ENCODE peak calls at places on chromosomes 16 and 17, in five cellular contexts. T is trophoblast cell, S is mesenchymal stem cell, Q is neuronal stem cell, G is H1. N is an unnamed sample.

GRCh38 chr16:70331588-70332358 is 14.9 kb upstream of the DDX19A start:
- DNase-seq in G (no peak), Q (no peak), S (peak; percentile 16), T (peak; percentile 28), N (peak; percentile 37)

GRCh38 chr17:14205992-14206461 is 30.6 kb downstream of the CDRT15 start:
- DNase-seq in G (no peak), S (no peak), Q (no peak), T (no peak), N (peak; percentile 34)

GRCh38 chr17:55219939-55220338 is 44.8 kb upstream of the HLF start:
- DNase-seq in Q (no peak), T (no peak), G (no peak), S (no peak), N (no peak)

GRCh38 chr16:28823291-28823718 is 506 bp downstream of the ATXN2L start:
- DNase-seq in G (no peak), T (no peak), S (no peak), Q (no peak), N (no peak)

GRCh38 chr17:30530346-30531025 is 53.3 kb downstream of the GOSR1 start:
- DNase-seq in T (peak; percentile 68), S (peak; percentile 28), Q (no peak), G (no peak), N (no peak)

GRCh38 chr17:81731271-81731670 is 19.2 kb downstream of the SLC25A10 start:
- DNase-seq in Q (no peak), G (no peak), S (peak; percentile 52), T (peak; percentile 97), N (no peak)

GRCh38 chr16:27225536-27226360 is 22.4 kb downstream of the KDM8 start:
- DNase-seq in T (no peak), S (no peak), Q (no peak), G (no peak), N (no peak)

GRCh38 chr16:68839831-68840230 is 3.5 kb upstream of the TANGO6 start:
- DNase-seq in S (no peak), G (no peak), T (no peak), Q (no peak), N (no peak)

GRCh38 chr17:36755586-36755985 is 154.2 kb downstream of the MRM1 start:
- DNase-seq in Q (no peak), T (peak; percentile 21), S (no peak), G (peak; percentile 83), N (peak; percentile 87)

GRCh38 chr17:62757518-62757951 is 50.6 kb downstream of the MARCHF10 start:
- DNase-seq in G (no peak), S (peak; percentile 35), T (no peak), Q (no peak), N (peak; percentile 28)

GRCh38 chr17:81991684-81992513 is 14.5 kb downstream of the ASPSCR1 start:
- DNase-seq in T (peak; percentile 92), S (peak; percentile 59), Q (peak; percentile 20), G (no peak), N (peak; percentile 76)

GRCh38 chr17:7327056-7327455 is 2.1 kb downstream of the NEURL4 start:
- DNase-seq in Q (no peak), T (no peak), S (no peak), G (no peak), N (no peak)

GRCh38 chr17:79809530-79810137 is 12.8 kb upstream of the CBX8 start:
- DNase-seq in G (peak; percentile 62), S (no peak), Q (no peak), T (no peak), N (peak; percentile 62)

GRCh38 chr16:65767125-65767524 is 599.4 kb upstream of the CDH5 start:
- DNase-seq in T (no peak), S (no peak), G (no peak), Q (peak; percentile 31), N (no peak)

GRCh38 chr16:82880361-82880760 is 253.6 kb downstream of the CDH13 start:
- DNase-seq in Q (no peak), T (no peak), S (no peak), G (no peak), N (no peak)

GRCh38 chr17:21279198-21279535 is 5.3 kb upstream of the MAP2K3 start:
- DNase-seq in Q (no peak), S (no peak), G (no peak), T (no peak), N (no peak)

GRCh38 chr16:2523801-2524231 is 3.6 kb downstream of the AMDHD2 start:
- DNase-seq in S (no peak), Q (no peak), G (no peak), T (no peak), N (peak; percentile 21)

GRCh38 chr17:31002047-31002446 is 31.2 kb downstream of the RNF135 start:
- DNase-seq in Q (no peak), G (no peak), S (no peak), T (no peak), N (no peak)

GRCh38 chr17:50059759-50060273 is 3.9 kb downstream of the ITGA3 start:
- DNase-seq in G (no peak), Q (no peak), S (peak; percentile 77), T (no peak), N (no peak)

GRCh38 chr16:53523126-53523804 is 20.3 kb upstream of the AKTIP start:
- DNase-seq in T (peak; percentile 4), G (no peak), S (no peak), Q (no peak), N (no peak)

GRCh38 chr17:82544431-82545070 is 25.0 kb downstream of the FOXK2 start:
- DNase-seq in G (no peak), T (no peak), S (no peak), Q (no peak), N (no peak)

GRCh38 chr16:77599793-77600415 is 122.4 kb upstream of the NUDT7 start:
- DNase-seq in T (peak; percentile 86), G (no peak), Q (no peak), S (peak; percentile 56), N (no peak)

GRCh38 chr16:81265658-81266451 is 27.4 kb downstream of the BCO1 start:
- DNase-seq in Q (no peak), G (no peak), T (no peak), S (no peak), N (no peak)

GRCh38 chr17:39553326-39553945 is 54.3 kb downstream of the NEUROD2 start:
- DNase-seq in S (no peak), T (no peak), G (no peak), Q (no peak), N (no peak)

GRCh38 chr17:65850486-65850885 is 289.0 kb upstream of the AXIN2 start:
- DNase-seq in S (no peak), G (no peak), Q (no peak), T (peak; percentile 34), N (no peak)

GRCh38 chr17:50344712-50345380 is 1.1 kb upstream of the XYLT2 start:
- DNase-seq in S (no peak), Q (no peak), T (no peak), G (no peak), N (peak; percentile 39)

GRCh38 chr16:48231675-48232214 is 12.4 kb upstream of the LONP2 start:
- DNase-seq in T (peak; percentile 8), Q (peak; percentile 17), G (peak; percentile 61), S (peak; percentile 46), N (peak; percentile 58)

GRCh38 chr17:39164675-39165143 is 1.3 kb downstream of the ARL5C start:
- DNase-seq in T (peak; percentile 69), Q (peak; percentile 93), G (peak; percentile 90), S (peak; percentile 95), N (peak; percentile 99)

GRCh38 chr16:84084570-84085270 is 32.0 kb downstream of the MBTPS1 start:
- DNase-seq in T (peak; percentile 71), S (peak; percentile 70), G (peak; percentile 80), Q (peak; percentile 48), N (peak; percentile 88)

GRCh38 chr16:53357955-53358354 is 76.3 kb upstream of the RBL2 start:
- DNase-seq in T (no peak), S (no peak), Q (no peak), G (no peak), N (no peak)

GRCh38 chr16:1960665-1961630 is 1.6 kb downstream of the NDUFB10 start:
- DNase-seq in Q (no peak), G (no peak), T (peak; percentile 56), S (peak; percentile 58), N (peak; percentile 66)

GRCh38 chr17:18944646-18945045 is 7.3 kb upstream of the SLC5A10 start:
- DNase-seq in G (no peak), S (no peak), Q (no peak), T (no peak), N (no peak)

GRCh38 chr17:40554646-40555295 is 10.5 kb downstream of the CCR7 start:
- DNase-seq in T (no peak), G (no peak), Q (no peak), S (no peak), N (peak; percentile 36)

GRCh38 chr17:35390663-35391062 is 17.2 kb upstream of the SLFN11 start:
- DNase-seq in T (no peak), S (no peak), Q (no peak), G (no peak), N (no peak)

GRCh38 chr16:35691057-35691456 is 2231.6 kb downstream of the TP53TG3F start:
- DNase-seq in Q (no peak), S (no peak), T (no peak), G (no peak), N (no peak)

GRCh38 chr16:35690413-35690812 is 2231.0 kb downstream of the TP53TG3F start:
- DNase-seq in G (no peak), T (no peak), Q (no peak), S (no peak), N (no peak)

GRCh38 chr16:35687781-35688180 is 2228.4 kb downstream of the TP53TG3F start:
- DNase-seq in G (no peak), T (no peak), S (no peak), Q (no peak), N (no peak)

GRCh38 chr16:35687071-35687470 is 2227.7 kb downstream of the TP53TG3F start:
- DNase-seq in S (no peak), Q (no peak), T (no peak), G (no peak), N (no peak)

GRCh38 chr16:35689764-35690163 is 2230.4 kb downstream of the TP53TG3F start:
- DNase-seq in T (no peak), G (no peak), Q (no peak), S (no peak), N (no peak)
- H2BK12ac ChIP-seq in T (no peak overlapping the region), G (no peak overlapping the region), Q (no peak overlapping the region), S (no peak overlapping the region), N (no peak overlapping the region)

GRCh38 chr16:86665319-86665675 is 86.9 kb downstream of the FOXL1 start:
- DNase-seq in T (no peak), G (no peak), Q (no peak), S (peak; percentile 66), N (no peak)
- H2BK5ac ChIP-seq in T (peak overlapping the region; percentile 97), G (no peak overlapping the region), Q (no peak overlapping the region), S (no peak overlapping the region), N (no peak overlapping the region)

GRCh38 chr17:76254275-76254674 is 10.9 kb upstream of the UBALD2 start:
- DNase-seq in G (no peak), Q (no peak), T (no peak), S (no peak), N (no peak)

GRCh38 chr17:76251478-76252039 is 11.3 kb upstream of the RNF157 start:
- DNase-seq in G (no peak), Q (no peak), S (peak; percentile 25), T (peak; percentile 93), N (no peak)

GRCh38 chr17:76260220-76260619 is 4.9 kb upstream of the UBALD2 start:
- DNase-seq in Q (no peak), S (no peak), G (no peak), T (no peak), N (no peak)

GRCh38 chr17:76252040-76252954 is 12.0 kb upstream of the RNF157 start:
- DNase-seq in G (no peak), T (peak; percentile 99), Q (no peak), S (peak; percentile 100), N (no peak)

GRCh38 chr17:76255801-76256429 is 9.2 kb upstream of the UBALD2 start:
- DNase-seq in S (peak; percentile 33), Q (no peak), G (no peak), T (no peak), N (no peak)
- H2BK12ac ChIP-seq in S (no peak overlapping the region), Q (no peak overlapping the region), G (no peak overlapping the region), T (no peak overlapping the region), N (no peak overlapping the region)

GRCh38 chr17:74715144-74715543 is 2.4 kb upstream of the CD300LF start:
- DNase-seq in Q (no peak), S (no peak), G (no peak), T (no peak), N (no peak)
- H2BK5ac ChIP-seq in Q (no peak overlapping the region), S (no peak overlapping the region), G (no peak overlapping the region), T (no peak overlapping the region), N (no peak overlapping the region)

N was measured in H9.